ENCODE peak calls at places on chromosomes 2 and 18, in six cellular contexts. K is breast epithelium; N is effector memory CD4-positive, alpha-beta T cell; X is naive thymus-derived CD4-positive, alpha-beta T cell; Z is CD4-positive, alpha-beta memory T cell; I is Caco-2. H is an unnamed sample.

GRCh38 chr2:121187351-121187921 is 97.6 kb downstream of the TFCP2L1 start:
- DNase-seq in K (no peak), N (no peak), X (no peak), Z (no peak), I (no peak), H (no peak)

GRCh38 chr2:150477347-150477746 is 10.1 kb downstream of the RND3 start:
- DNase-seq in K (no peak), N (no peak), X (no peak), Z (no peak), I (peak; percentile 65), H (no peak)

GRCh38 chr2:118442949-118443348 is 354.7 kb downstream of the INSIG2 start:
- DNase-seq in K (no peak), N (no peak), X (no peak), Z (no peak), I (no peak), H (no peak)

GRCh38 chr2:46922606-46923005 is 7.0 kb upstream of the MCFD2 start:
- DNase-seq in K (no peak), N (no peak), X (no peak), Z (no peak), I (no peak), H (no peak)

GRCh38 chr2:70069049-70069448 is 18.2 kb upstream of the PCBP1 start:
- DNase-seq in K (no peak), N (peak; percentile 77), X (peak; percentile 60), Z (peak; percentile 74), I (peak; percentile 73), H (peak; percentile 77)

GRCh38 chr2:177842243-177842642 is 230.3 kb downstream of the PDE11A start:
- DNase-seq in K (no peak), N (no peak), X (no peak), Z (no peak), I (no peak), H (no peak)

GRCh38 chr2:232588680-232589585 is 38.4 kb downstream of the EIF4E2 start:
- DNase-seq in K (no peak), N (no peak), X (no peak), Z (no peak), I (no peak), H (no peak)

GRCh38 chr2:207394812-207395534 is 134.8 kb upstream of the CREB1 start:
- DNase-seq in K (no peak), N (no peak), X (no peak), Z (no peak), I (no peak), H (no peak)

GRCh38 chr2:197311521-197312033 is 997 bp upstream of the ANKRD44 start:
- DNase-seq in K (no peak), N (no peak), X (no peak), Z (no peak), I (no peak), H (no peak)

GRCh38 chr2:218230882-218231281 is 13.9 kb downstream of the ARPC2 start:
- DNase-seq in K (no peak), N (no peak), X (peak; percentile 24), Z (no peak), I (peak; percentile 87), H (no peak)

GRCh38 chr2:207506426-207506825 is 23.3 kb upstream of the CREB1 start:
- DNase-seq in K (no peak), N (no peak), X (no peak), Z (no peak), I (no peak), H (no peak)

GRCh38 chr18:68445131-68445530 is 269.8 kb downstream of the TMX3 start:
- DNase-seq in K (no peak), N (no peak), X (no peak), Z (no peak), I (no peak), H (no peak)

GRCh38 chr2:109128466-109129355 is at the start of gene SH3RF3:
- DNase-seq in K (no peak), N (no peak), X (peak; percentile 43), Z (peak; percentile 34), I (no peak), H (peak; percentile 18)

GRCh38 chr2:133718688-133719201 is 150.5 kb upstream of the NCKAP5 start:
- DNase-seq in K (no peak), N (no peak), X (no peak), Z (no peak), I (no peak), H (no peak)

GRCh38 chr2:69097148-69097610 is 84.2 kb downstream of the ANTXR1 start:
- DNase-seq in K (no peak), N (no peak), X (no peak), Z (no peak), I (no peak), H (no peak)

GRCh38 chr2:161983010-161983651 is 90.9 kb downstream of the DPP4 start:
- DNase-seq in K (no peak), N (no peak), X (no peak), Z (no peak), I (no peak), H (no peak)
- H3K27me3 ChIP-seq in K (no peaks in the 10 kb centered on the region), N (no peaks in the 10 kb centered on the region), X (no peaks in the 10 kb centered on the region), Z (no peaks in the 10 kb centered on the region), I (no peaks in the 10 kb centered on the region), H (no peaks in the 10 kb centered on the region)

GRCh38 chr2:152466925-152467676 is 132.1 kb downstream of the FMNL2 start:
- DNase-seq in K (no peak), N (no peak), X (no peak), Z (no peak), I (no peak), H (no peak)
- H3K4me1 ChIP-seq in K (peaks cover 5% of the 10 kb centered on the region), N (no peaks in the 10 kb centered on the region), X (no peaks in the 10 kb centered on the region), Z (no peaks in the 10 kb centered on the region), I (peaks cover 48% of the 10 kb centered on the region), H (no peaks in the 10 kb centered on the region)

GRCh38 chr2:145411493-145411892 is 891.6 kb upstream of the ZEB2 start:
- DNase-seq in K (no peak), N (no peak), X (peak; percentile 9), Z (peak; percentile 10), I (no peak), H (no peak)
- H3K36me3 ChIP-seq in K (no peaks in the 10 kb centered on the region), N (no peaks in the 10 kb centered on the region), X (no peaks in the 10 kb centered on the region), Z (no peaks in the 10 kb centered on the region), I (no peaks in the 10 kb centered on the region), H (no peaks in the 10 kb centered on the region)

GRCh38 chr2:96118698-96119388 is 2.5 kb upstream of the ADRA2B start:
- DNase-seq in K (no peak), N (no peak), X (no peak), Z (no peak), I (no peak), H (no peak)
- H3K27me3 ChIP-seq in K (peaks cover 4% of the 10 kb centered on the region), N (peaks cover 7% of the 10 kb centered on the region), X (no peaks in the 10 kb centered on the region), Z (no peaks in the 10 kb centered on the region), I (no peaks in the 10 kb centered on the region), H (no peaks in the 10 kb centered on the region)

DNA sequence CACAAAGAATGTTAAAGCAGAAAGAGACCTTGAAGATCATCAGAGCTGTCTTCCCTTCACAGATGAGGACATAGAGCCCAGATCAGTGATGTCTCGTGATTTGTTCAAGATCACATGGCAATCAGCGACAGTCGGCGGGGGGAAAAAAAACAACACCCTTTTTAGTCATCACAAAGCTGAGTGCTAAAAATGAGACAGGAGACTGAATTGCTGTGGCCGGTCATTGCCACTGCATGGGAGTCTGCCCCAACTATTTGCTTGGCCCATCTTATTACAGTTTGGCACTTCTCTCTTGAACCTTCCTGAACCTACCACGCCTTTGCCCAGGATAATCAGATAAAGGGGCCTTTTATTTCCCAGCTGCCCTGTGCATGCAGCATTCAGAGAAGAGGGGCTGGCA is 42.7 kb downstream of the SETBP1 start:
- DNase-seq in K (no peak), N (no peak), X (no peak), Z (no peak), I (no peak), H (no peak)
- H3K4me1 ChIP-seq in K (peaks cover 7% of the 10 kb centered on the region), N (peaks cover 28% of the 10 kb centered on the region), X (peaks cover 47% of the 10 kb centered on the region), Z (peaks cover 47% of the 10 kb centered on the region), I (no peaks in the 10 kb centered on the region), H (peaks cover 45% of the 10 kb centered on the region)

GRCh38 chr2:55636831-55637230 is 19.4 kb upstream of the PPP4R3B start:
- DNase-seq in K (no peak), N (no peak), X (no peak), Z (no peak), I (no peak), H (no peak)
- H3K36me3 ChIP-seq in K (peaks cover 4% of the 10 kb centered on the region), N (peaks cover 16% of the 10 kb centered on the region), X (peaks cover 29% of the 10 kb centered on the region), Z (peaks cover 15% of the 10 kb centered on the region), I (peaks cover 1% of the 10 kb centered on the region), H (peaks cover 10% of the 10 kb centered on the region)

GRCh38 chr2:130251520-130251864 is 53.3 kb upstream of the TUBA3E start:
- DNase-seq in K (no peak), N (no peak), X (no peak), Z (no peak), I (no peak), H (no peak)

GRCh38 chr2:130251865-130252620 is 53.8 kb upstream of the TUBA3E start:
- DNase-seq in K (no peak), N (no peak), X (no peak), Z (no peak), I (no peak), H (no peak)

DNA sequence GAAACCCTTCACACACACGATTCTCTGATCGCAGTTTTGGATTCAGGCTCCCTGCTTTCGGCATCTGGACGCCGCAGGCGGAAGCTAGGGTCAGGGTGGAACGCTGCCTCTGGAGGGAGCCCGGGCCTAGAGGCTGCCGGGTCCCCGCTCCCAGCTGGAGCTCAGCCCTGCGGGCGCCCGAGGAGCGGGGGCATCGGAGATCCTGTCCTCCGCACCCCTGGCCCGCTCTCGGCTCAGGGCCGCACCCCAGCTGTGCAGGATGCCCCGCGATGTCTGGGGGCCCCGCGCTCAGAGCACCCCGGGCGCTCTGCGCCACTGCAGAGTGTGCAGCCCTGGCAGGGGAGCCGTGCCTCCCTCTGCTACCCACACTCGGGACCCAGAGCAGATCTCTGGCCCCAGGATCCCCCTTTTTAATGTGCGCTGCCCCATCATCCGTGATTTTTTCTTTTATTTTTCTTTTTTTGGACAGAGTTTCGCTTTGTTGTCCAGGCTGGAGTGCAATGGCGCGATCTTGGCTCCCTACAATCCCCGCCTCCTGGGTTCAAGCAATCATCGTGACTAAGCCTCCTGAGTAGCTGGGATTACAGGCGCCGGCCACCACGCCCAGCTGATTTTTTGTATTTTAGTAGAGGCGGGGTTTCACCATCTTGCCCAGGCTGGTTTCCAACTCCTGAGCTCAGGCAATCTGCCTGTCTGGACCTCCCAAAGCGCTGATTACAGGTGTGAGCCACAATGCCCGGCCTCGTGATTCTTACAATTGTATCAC is 54.8 kb upstream of the TUBA3E start:
- DNase-seq in K (no peak), N (no peak), X (no peak), Z (no peak), I (no peak), H (no peak)
- H3K27me3 ChIP-seq in K (peaks cover 23% of the 10 kb centered on the region), N (no peaks in the 10 kb centered on the region), X (no peaks in the 10 kb centered on the region), Z (no peaks in the 10 kb centered on the region), I (no peaks in the 10 kb centered on the region), H (no peaks in the 10 kb centered on the region)